ENCODE peak calls at places on chromosomes 12 and 14, in seven cellular contexts. One of them, this sample, is unnamed.

GRCh38 chr12:105240233-105240632 is 4.3 kb upstream of the APPL2 start:
- DNase-seq in mesendoderm: no peak
- DNase-seq in neuronal stem cell: no peak
- DNase-seq in H9: no peak
- DNase-seq in mesenchymal stem cell: no peak
- DNase-seq in IMR-90: no peak
- DNase-seq in H1: no peak
- DNase-seq in this sample: no peak

GRCh38 chr12:128905003-128905544 is 51.8 kb downstream of the GLT1D1 start:
- DNase-seq in mesendoderm: no peak
- DNase-seq in neuronal stem cell: no peak
- DNase-seq in H9: no peak
- DNase-seq in mesenchymal stem cell: no peak
- DNase-seq in IMR-90: no peak
- DNase-seq in H1: no peak
- DNase-seq in this sample: no peak

GRCh38 chr14:59246566-59246965 is 58.1 kb downstream of the DAAM1 start:
- DNase-seq in mesendoderm: no peak
- DNase-seq in neuronal stem cell: no peak
- DNase-seq in H9: no peak
- DNase-seq in mesenchymal stem cell: no peak
- DNase-seq in IMR-90: no peak
- DNase-seq in H1: no peak
- DNase-seq in this sample: no peak

GRCh38 chr14:26175659-26176058 is 422.2 kb downstream of the NOVA1 start:
- DNase-seq in mesendoderm: no peak
- DNase-seq in neuronal stem cell: no peak
- DNase-seq in H9: no peak
- DNase-seq in mesenchymal stem cell: no peak
- DNase-seq in IMR-90: no peak
- DNase-seq in H1: no peak
- DNase-seq in this sample: peak; percentile 20

GRCh38 chr14:101726295-101726953 is 35.1 kb upstream of the PPP2R5C start:
- DNase-seq in mesendoderm: peak; percentile 59
- DNase-seq in neuronal stem cell: no peak
- DNase-seq in H9: no peak
- DNase-seq in mesenchymal stem cell: no peak
- DNase-seq in IMR-90: no peak
- DNase-seq in H1: no peak
- DNase-seq in this sample: no peak

GRCh38 chr14:46377305-46377704 is 274.3 kb downstream of the RPL10L start:
- DNase-seq in mesendoderm: peak; percentile 25
- DNase-seq in neuronal stem cell: no peak
- DNase-seq in H9: peak; percentile 34
- DNase-seq in mesenchymal stem cell: no peak
- DNase-seq in IMR-90: no peak
- DNase-seq in H1: peak; percentile 10
- DNase-seq in this sample: peak; percentile 7

GRCh38 chr12:68122236-68122920 is 37.2 kb downstream of the IFNG start:
- DNase-seq in mesendoderm: no peak
- DNase-seq in neuronal stem cell: no peak
- DNase-seq in H9: no peak
- DNase-seq in mesenchymal stem cell: no peak
- DNase-seq in IMR-90: no peak
- DNase-seq in H1: no peak
- DNase-seq in this sample: no peak

GRCh38 chr14:24329736-24330135 is 5.1 kb downstream of the ADCY4 start:
- DNase-seq in mesendoderm: no peak
- DNase-seq in neuronal stem cell: no peak
- DNase-seq in H9: no peak
- DNase-seq in mesenchymal stem cell: no peak
- DNase-seq in IMR-90: no peak
- DNase-seq in H1: no peak
- DNase-seq in this sample: peak; percentile 29

GRCh38 chr12:93964936-93965335 is 183.4 kb upstream of the PLXNC1 start:
- DNase-seq in mesendoderm: no peak
- DNase-seq in neuronal stem cell: no peak
- DNase-seq in H9: no peak
- DNase-seq in mesenchymal stem cell: no peak
- DNase-seq in IMR-90: no peak
- DNase-seq in H1: no peak
- DNase-seq in this sample: no peak

GRCh38 chr12:50574621-50575348 is 70.0 kb downstream of the DIP2B start:
- DNase-seq in mesendoderm: no peak
- DNase-seq in neuronal stem cell: no peak
- DNase-seq in H9: no peak
- DNase-seq in mesenchymal stem cell: no peak
- DNase-seq in IMR-90: peak; percentile 32
- DNase-seq in H1: no peak
- DNase-seq in this sample: peak; percentile 65

GRCh38 chr12:10960260-10960659 is 21.2 kb upstream of the TAS2R14 start:
- DNase-seq in mesendoderm: peak; percentile 40
- DNase-seq in neuronal stem cell: no peak
- DNase-seq in H9: no peak
- DNase-seq in mesenchymal stem cell: no peak
- DNase-seq in IMR-90: no peak
- DNase-seq in H1: no peak
- DNase-seq in this sample: no peak

GRCh38 chr12:53004178-53004577 is 2.1 kb upstream of the EIF4B start:
- DNase-seq in mesendoderm: peak; percentile 90
- DNase-seq in neuronal stem cell: no peak
- DNase-seq in H9: peak; percentile 57
- DNase-seq in mesenchymal stem cell: no peak
- DNase-seq in IMR-90: no peak
- DNase-seq in H1: no peak
- DNase-seq in this sample: peak; percentile 35

GRCh38 chr12:91931110-91931509 is 214.5 kb downstream of the BTG1 start:
- DNase-seq in mesendoderm: no peak
- DNase-seq in neuronal stem cell: no peak
- DNase-seq in H9: no peak
- DNase-seq in mesenchymal stem cell: no peak
- DNase-seq in IMR-90: no peak
- DNase-seq in H1: no peak
- DNase-seq in this sample: no peak

GRCh38 chr12:116677202-116677651 is 60.6 kb downstream of the SPRING1 start:
- DNase-seq in mesendoderm: no peak
- DNase-seq in neuronal stem cell: no peak
- DNase-seq in H9: no peak
- DNase-seq in mesenchymal stem cell: no peak
- DNase-seq in IMR-90: no peak
- DNase-seq in H1: no peak
- DNase-seq in this sample: no peak

GRCh38 chr14:104562606-104563005 is 17.0 kb upstream of the C14orf180 start:
- DNase-seq in mesendoderm: no peak
- DNase-seq in neuronal stem cell: no peak
- DNase-seq in H9: no peak
- DNase-seq in mesenchymal stem cell: no peak
- DNase-seq in IMR-90: no peak
- DNase-seq in H1: no peak
- DNase-seq in this sample: no peak

GRCh38 chr14:33432407-33433023 is 493.8 kb downstream of the NPAS3 start:
- DNase-seq in mesendoderm: no peak
- DNase-seq in neuronal stem cell: no peak
- DNase-seq in H9: no peak
- DNase-seq in mesenchymal stem cell: peak; percentile 37
- DNase-seq in IMR-90: peak; percentile 18
- DNase-seq in H1: no peak
- DNase-seq in this sample: peak; percentile 54

GRCh38 chr12:96989916-96990315 is 82.9 kb downstream of the NEDD1 start:
- DNase-seq in mesendoderm: peak; percentile 81
- DNase-seq in neuronal stem cell: peak; percentile 57
- DNase-seq in H9: peak; percentile 68
- DNase-seq in mesenchymal stem cell: no peak
- DNase-seq in IMR-90: no peak
- DNase-seq in H1: no peak
- DNase-seq in this sample: no peak

GRCh38 chr14:91228112-91229004 is 16.1 kb downstream of the GPR68 start:
- DNase-seq in mesendoderm: peak; percentile 27
- DNase-seq in neuronal stem cell: no peak
- DNase-seq in H9: peak; percentile 80
- DNase-seq in mesenchymal stem cell: peak; percentile 59
- DNase-seq in IMR-90: peak; percentile 84
- DNase-seq in H1: no peak
- DNase-seq in this sample: no peak

GRCh38 chr14:76181546-76181945 is 29.8 kb downstream of the GPATCH2L start:
- DNase-seq in mesendoderm: peak; percentile 11
- DNase-seq in neuronal stem cell: no peak
- DNase-seq in H9: no peak
- DNase-seq in mesenchymal stem cell: peak; percentile 16
- DNase-seq in IMR-90: no peak
- DNase-seq in H1: no peak
- DNase-seq in this sample: peak; percentile 17

GRCh38 chr12:88578274-88578673 is 2.0 kb downstream of the KITLG start:
- DNase-seq in mesendoderm: peak; percentile 50
- DNase-seq in neuronal stem cell: no peak
- DNase-seq in H9: no peak
- DNase-seq in mesenchymal stem cell: no peak
- DNase-seq in IMR-90: no peak
- DNase-seq in H1: no peak
- DNase-seq in this sample: no peak

GRCh38 chr12:98908866-98909265 is 263.8 kb downstream of the APAF1 start:
- DNase-seq in mesendoderm: no peak
- DNase-seq in neuronal stem cell: no peak
- DNase-seq in H9: no peak
- DNase-seq in mesenchymal stem cell: no peak
- DNase-seq in IMR-90: no peak
- DNase-seq in H1: no peak
- DNase-seq in this sample: no peak

GRCh38 chr12:49983892-49984291 is 11.1 kb downstream of the AQP6 start:
- DNase-seq in mesendoderm: peak; percentile 82
- DNase-seq in neuronal stem cell: no peak
- DNase-seq in H9: no peak
- DNase-seq in mesenchymal stem cell: peak; percentile 92
- DNase-seq in IMR-90: peak; percentile 92
- DNase-seq in H1: no peak
- DNase-seq in this sample: peak; percentile 8

GRCh38 chr14:101068958-101069549 is 165.5 kb upstream of the RTL1 start:
- DNase-seq in mesendoderm: no peak
- DNase-seq in neuronal stem cell: no peak
- DNase-seq in H9: peak; percentile 20
- DNase-seq in mesenchymal stem cell: no peak
- DNase-seq in IMR-90: no peak
- DNase-seq in H1: no peak
- DNase-seq in this sample: no peak

GRCh38 chr12:3597526-3598210 is 106.7 kb downstream of the PRMT8 start:
- DNase-seq in mesendoderm: no peak
- DNase-seq in neuronal stem cell: no peak
- DNase-seq in H9: no peak
- DNase-seq in mesenchymal stem cell: no peak
- DNase-seq in IMR-90: no peak
- DNase-seq in H1: no peak
- DNase-seq in this sample: no peak

GRCh38 chr14:70721542-70721941 is 79.8 kb downstream of the TTC9 start:
- DNase-seq in mesendoderm: peak; percentile 33
- DNase-seq in neuronal stem cell: no peak
- DNase-seq in H9: no peak
- DNase-seq in mesenchymal stem cell: peak; percentile 68
- DNase-seq in IMR-90: peak; percentile 23
- DNase-seq in H1: no peak
- DNase-seq in this sample: no peak

DNA sequence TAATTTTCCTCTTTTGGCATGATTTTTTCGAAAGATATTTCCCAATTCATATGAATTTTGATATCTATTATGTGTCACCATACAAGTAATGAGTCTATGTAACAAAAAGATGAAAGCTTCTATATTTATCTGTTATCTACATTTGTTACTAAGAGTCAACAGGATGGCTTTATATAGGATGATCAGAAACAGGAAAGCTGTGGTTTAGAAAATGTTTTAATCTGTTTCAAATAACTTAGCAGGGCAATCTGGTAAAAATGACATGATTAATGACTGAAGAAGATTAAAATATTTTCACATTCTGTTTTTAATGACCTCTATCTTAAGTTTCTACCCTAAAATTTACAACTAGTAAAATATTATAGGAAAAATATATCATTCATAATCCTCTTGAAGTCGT is 105.8 kb downstream of the MSRB3 start:
- DNase-seq in mesendoderm: no peak
- DNase-seq in neuronal stem cell: no peak
- DNase-seq in H9: no peak
- DNase-seq in mesenchymal stem cell: no peak
- DNase-seq in IMR-90: no peak
- DNase-seq in H1: no peak
- DNase-seq in this sample: no peak
- H2BK120ac ChIP-seq in mesendoderm: no peak overlapping the region
- H2BK120ac ChIP-seq in neuronal stem cell: no peak overlapping the region
- H2BK120ac ChIP-seq in H9: no peak overlapping the region
- H2BK120ac ChIP-seq in mesenchymal stem cell: no peak overlapping the region
- H2BK120ac ChIP-seq in IMR-90: no peak overlapping the region
- H2BK120ac ChIP-seq in H1: no peak overlapping the region
- H2BK120ac ChIP-seq in this sample: no peak overlapping the region

GRCh38 chr12:119869720-119870119 is 7.4 kb downstream of the CIT start:
- DNase-seq in mesendoderm: no peak
- DNase-seq in neuronal stem cell: no peak
- DNase-seq in H9: no peak
- DNase-seq in mesenchymal stem cell: peak; percentile 64
- DNase-seq in IMR-90: peak; percentile 96
- DNase-seq in H1: no peak
- DNase-seq in this sample: no peak
- H3K4me2 ChIP-seq in mesendoderm: no peak overlapping the region
- H3K4me2 ChIP-seq in neuronal stem cell: no peak overlapping the region
- H3K4me2 ChIP-seq in H9: no peak overlapping the region
- H3K4me2 ChIP-seq in mesenchymal stem cell: no peak overlapping the region
- H3K4me2 ChIP-seq in IMR-90: no peak overlapping the region
- H3K4me2 ChIP-seq in H1: no peak overlapping the region
- H3K4me2 ChIP-seq in this sample: no peak overlapping the region

GRCh38 chr12:85695316-85695715 is 140.9 kb downstream of the RASSF9 start:
- DNase-seq in mesendoderm: no peak
- DNase-seq in neuronal stem cell: no peak
- DNase-seq in H9: no peak
- DNase-seq in mesenchymal stem cell: no peak
- DNase-seq in IMR-90: no peak
- DNase-seq in H1: no peak
- DNase-seq in this sample: no peak
- H2BK120ac ChIP-seq in mesendoderm: no peak overlapping the region
- H2BK120ac ChIP-seq in neuronal stem cell: no peak overlapping the region
- H2BK120ac ChIP-seq in H9: no peak overlapping the region
- H2BK120ac ChIP-seq in mesenchymal stem cell: no peak overlapping the region
- H2BK120ac ChIP-seq in IMR-90: no peak overlapping the region
- H2BK120ac ChIP-seq in H1: no peak overlapping the region
- H2BK120ac ChIP-seq in this sample: no peak overlapping the region

GRCh38 chr12:79983969-79984629 is 49.2 kb upstream of the PPP1R12A start:
- DNase-seq in mesendoderm: no peak
- DNase-seq in neuronal stem cell: no peak
- DNase-seq in H9: no peak
- DNase-seq in mesenchymal stem cell: peak; percentile 41
- DNase-seq in IMR-90: peak; percentile 48
- DNase-seq in H1: no peak
- DNase-seq in this sample: no peak
- H3K4me2 ChIP-seq in mesendoderm: no peak overlapping the region
- H3K4me2 ChIP-seq in neuronal stem cell: no peak overlapping the region
- H3K4me2 ChIP-seq in H9: no peak overlapping the region
- H3K4me2 ChIP-seq in mesenchymal stem cell: no peak overlapping the region
- H3K4me2 ChIP-seq in IMR-90: no peak overlapping the region
- H3K4me2 ChIP-seq in H1: no peak overlapping the region
- H3K4me2 ChIP-seq in this sample: no peak overlapping the region

This sample was measured in trophoblast cell.